ENCODE peak calls at places on chromosome X, in seven cellular contexts. X is CD8-positive, alpha-beta memory T cell; R is adipocyte; D is breast epithelium; G is uterus; P is endodermal cell; W is GM12878. K is an unnamed sample.

GRCh38 chrX:15738686-15739016 is 581 bp downstream of the CA5B start:
- DNase-seq in W (no peak), D (no peak), R (no peak), X (peak; percentile 34), P (no peak), G (no peak), K (no peak)

GRCh38 chrX:101462892-101463291 is 22.4 kb upstream of the ARMCX4 start:
- DNase-seq in X (no peak), W (no peak), R (peak; percentile 36), P (no peak), G (no peak), D (no peak), K (peak; percentile 4)

GRCh38 chrX:30938295-30938694 is 49.2 kb upstream of the TAB3 start:
- DNase-seq in R (no peak), W (no peak), D (no peak), G (no peak), P (no peak), X (no peak), K (no peak)

GRCh38 chrX:86148024-86148511 is at the start of gene DACH2:
- DNase-seq in R (peak; percentile 66), D (peak; percentile 44), X (peak; percentile 4), W (no peak), P (peak; percentile 95), G (peak; percentile 77), K (peak; percentile 75)

GRCh38 chrX:130285710-130286109 is 17.0 kb upstream of the ZNF280C start:
- DNase-seq in W (no peak), G (no peak), R (no peak), X (no peak), P (no peak), D (no peak), K (peak; percentile 5)

GRCh38 chrX:7133036-7133412 is 14.5 kb upstream of the STS start:
- DNase-seq in R (no peak), D (no peak), G (peak; percentile 24), X (no peak), P (peak; percentile 48), W (no peak), K (no peak)

GRCh38 chrX:29617725-29618124 is 597.6 kb upstream of the MAGEB2 start:
- DNase-seq in R (no peak), P (no peak), X (no peak), W (no peak), D (no peak), G (no peak), K (no peak)

GRCh38 chrX:134990475-134991473 is at the start of gene SMIM10:
- DNase-seq in W (no peak), R (peak; percentile 77), D (peak; percentile 23), P (peak; percentile 77), X (peak; percentile 7), G (peak; percentile 85), K (peak; percentile 8)

GRCh38 chrX:101257448-101258259 is 33.5 kb downstream of the TAF7L start:
- DNase-seq in P (no peak), R (no peak), X (no peak), G (no peak), D (no peak), W (no peak), K (no peak)

GRCh38 chrX:39497717-39498265 is 600.0 kb downstream of the BCOR start:
- DNase-seq in W (no peak), X (no peak), G (no peak), P (peak; percentile 54), D (no peak), R (no peak), K (no peak)

GRCh38 chrX:153414838-153415552 is 3.7 kb downstream of the ZFP92 start:
- DNase-seq in G (no peak), P (no peak), D (no peak), X (no peak), R (peak; percentile 48), W (no peak), K (no peak)

GRCh38 chrX:64205441-64205734 is at the start of gene AMER1:
- DNase-seq in D (no peak), R (peak; percentile 72), G (no peak), W (no peak), P (no peak), X (no peak), K (no peak)

GRCh38 chrX:40281341-40282005 is 183.7 kb upstream of the BCOR start:
- DNase-seq in G (no peak), W (no peak), R (no peak), D (no peak), P (no peak), X (no peak), K (no peak)

GRCh38 chrX:74529311-74529710 is 85.1 kb downstream of the RLIM start:
- DNase-seq in D (no peak), G (no peak), W (no peak), P (no peak), X (no peak), R (no peak), K (no peak)

GRCh38 chrX:17154001-17154400 is 207.5 kb downstream of the REPS2 start:
- DNase-seq in G (no peak), R (no peak), P (no peak), W (no peak), X (no peak), D (no peak), K (no peak)

GRCh38 chrX:81779701-81780100 is 577.8 kb downstream of the SH3BGRL start:
- DNase-seq in D (no peak), R (no peak), X (no peak), P (no peak), W (no peak), G (no peak), K (no peak)

GRCh38 chrX:17744896-17745523 is 7.7 kb downstream of the SCML1 start:
- DNase-seq in P (no peak), W (no peak), G (no peak), X (peak; percentile 16), D (no peak), R (peak; percentile 52), K (no peak)

GRCh38 chrX:85244411-85245210 is 820 bp downstream of the ZNF711 start:
- DNase-seq in G (no peak), W (no peak), X (peak; percentile 14), P (peak; percentile 55), D (no peak), R (peak; percentile 45), K (peak; percentile 3)

GRCh38 chrX:3712080-3712869 is 1.2 kb downstream of the PRKX start:
- DNase-seq in P (peak; percentile 54), W (no peak), X (peak; percentile 29), R (peak; percentile 17), D (no peak), G (no peak), K (no peak)

GRCh38 chrX:42804524-42804923 is 26.6 kb upstream of the PPP1R2C start:
- DNase-seq in W (no peak), R (no peak), P (no peak), D (no peak), X (no peak), G (no peak), K (no peak)

GRCh38 chrX:20523626-20524312 is 257.1 kb upstream of the RPS6KA3 start:
- DNase-seq in R (no peak), W (no peak), X (peak; percentile 24), P (no peak), D (no peak), G (no peak), K (no peak)

GRCh38 chrX:21487832-21488231 is 113.6 kb downstream of the CNKSR2 start:
- DNase-seq in X (no peak), G (no peak), W (no peak), D (no peak), P (no peak), R (no peak), K (peak; percentile 34)

GRCh38 chrX:63930140-63930539 is 145.1 kb upstream of the ARHGEF9 start:
- DNase-seq in W (no peak), X (no peak), G (no peak), R (peak; percentile 33), D (no peak), P (peak; percentile 54), K (no peak)

GRCh38 chrX:8738588-8739189 is 6.8 kb upstream of the ANOS1 start:
- DNase-seq in D (no peak), X (no peak), W (no peak), P (peak; percentile 77), G (no peak), R (peak; percentile 71), K (peak; percentile 27)

GRCh38 chrX:114800719-114801118 is 216.7 kb downstream of the IL13RA2 start:
- DNase-seq in D (no peak), P (no peak), W (no peak), X (no peak), R (peak; percentile 58), G (no peak), K (no peak)

GRCh38 chrX:118612290-118612689 is 115.1 kb upstream of the IL13RA1 start:
- DNase-seq in X (no peak), W (no peak), R (no peak), G (no peak), D (no peak), P (no peak), K (no peak)
- H3K36me3 ChIP-seq in X (peaks cover 59% of the 10 kb centered on the region), W (no peaks in the 10 kb centered on the region), R (peaks cover 91% of the 10 kb centered on the region), G (no peaks in the 10 kb centered on the region), D (no peaks in the 10 kb centered on the region), P (no peaks in the 10 kb centered on the region), K (no peaks in the 10 kb centered on the region)

GRCh38 chrX:119617511-119618164 is 11.4 kb upstream of the NKRF start:
- DNase-seq in G (no peak), W (no peak), X (no peak), P (no peak), D (no peak), R (no peak), K (no peak)

GRCh38 chrX:119622356-119623232 is 16.4 kb upstream of the NKRF start:
- DNase-seq in W (no peak), X (no peak), P (no peak), D (no peak), G (no peak), R (peak; percentile 31), K (peak; percentile 63)

GRCh38 chrX:119614776-119615175 is 8.6 kb upstream of the NKRF start:
- DNase-seq in R (no peak), G (no peak), W (no peak), P (no peak), D (no peak), X (no peak), K (no peak)

GRCh38 chrX:119624417-119624816 is 18.2 kb upstream of the NKRF start:
- DNase-seq in D (no peak), R (no peak), G (no peak), W (no peak), P (no peak), X (no peak), K (no peak)

DNA sequence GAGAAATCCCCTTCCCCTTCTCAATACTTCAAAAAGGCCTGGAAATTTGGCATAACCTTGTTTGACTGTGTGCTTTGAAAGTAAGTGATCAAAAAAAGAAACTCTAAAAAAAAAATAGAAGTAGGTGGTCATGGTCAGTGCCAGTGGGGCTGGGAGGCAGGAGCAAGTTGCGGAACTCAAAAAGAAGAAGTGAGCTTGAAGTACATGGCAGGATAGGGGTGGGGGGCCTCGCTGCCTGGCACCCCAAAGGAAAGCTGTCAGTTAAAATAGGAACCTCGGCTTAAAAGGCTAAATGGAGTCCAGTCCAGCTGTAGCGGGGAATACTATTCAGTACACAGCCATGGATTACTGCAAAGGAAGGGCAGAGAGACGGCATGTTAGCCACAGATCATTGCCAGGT is 12.2 kb upstream of the NKRF start:
- DNase-seq in D (no peak), R (no peak), X (no peak), P (no peak), W (no peak), G (no peak), K (no peak)
- H3K36me3 ChIP-seq in D (no peaks in the 10 kb centered on the region), R (no peaks in the 10 kb centered on the region), X (no peaks in the 10 kb centered on the region), P (no peaks in the 10 kb centered on the region), W (no peaks in the 10 kb centered on the region), G (no peaks in the 10 kb centered on the region), K (no peaks in the 10 kb centered on the region)

GRCh38 chrX:2488621-2489285 is 12.0 kb downstream of the DHRSX start:
- DNase-seq in P (peak; percentile 29), G (no peak), R (no peak), D (no peak), W (no peak), X (no peak), K (no peak)
- H3K36me3 ChIP-seq in P (peaks cover 43% of the 10 kb centered on the region), G (no peaks in the 10 kb centered on the region), R (peaks cover 55% of the 10 kb centered on the region), D (peaks cover 10% of the 10 kb centered on the region), W (peaks cover 30% of the 10 kb centered on the region), X (no peaks in the 10 kb centered on the region), K (no peaks in the 10 kb centered on the region)

GRCh38 chrX:53561912-53562311 is 124.6 kb downstream of the HUWE1 start:
- DNase-seq in W (no peak), G (no peak), X (no peak), D (no peak), P (no peak), R (no peak), K (no peak)
- H3K36me3 ChIP-seq in W (peaks cover 19% of the 10 kb centered on the region), G (no peaks in the 10 kb centered on the region), X (peaks cover 77% of the 10 kb centered on the region), D (no peaks in the 10 kb centered on the region), P (peaks cover 97% of the 10 kb centered on the region), R (peaks cover 95% of the 10 kb centered on the region), K (no peaks in the 10 kb centered on the region)

K was measured in prostate gland.